ENCODE peak calls at places on chromosomes 6 and 20, in eight cellular contexts. C is breast epithelium, R is AG09309, P is spleen, F is cardiac muscle cell, Y is fibroblast of pulmonary artery, V is kidney, W is retinal pigment epithelial cell. S is an unnamed sample.

GRCh38 chr20:22789661-22790060 is 205.3 kb upstream of the FOXA2 start:
- DNase-seq in F (no peak), V (no peak), W (no peak), C (no peak), Y (no peak), P (no peak), R (no peak), S (peak)

GRCh38 chr20:22890605-22891300 is 144.4 kb upstream of the SSTR4 start:
- DNase-seq in V (no peak), R (no peak), W (no peak), Y (no peak), F (no peak), C (no peak), P (no peak), S (no peak)

GRCh38 chr20:51570755-51571469 is 28.4 kb upstream of the NFATC2 start:
- DNase-seq in P (no peak), F (peak), V (no peak), W (no peak), C (no peak), R (no peak), Y (no peak), S (no peak)

GRCh38 chr20:13187899-13188298 is 33.2 kb upstream of the ISM1 start:
- DNase-seq in W (no peak), C (no peak), Y (no peak), R (no peak), V (no peak), F (no peak), P (no peak), S (no peak)

GRCh38 chr20:4366076-4366475 is 350.7 kb upstream of the RNF24 start:
- DNase-seq in V (no peak), R (no peak), W (peak), F (no peak), P (no peak), C (no peak), Y (no peak), S (no peak)

GRCh38 chr6:137692806-137693205 is 174.3 kb upstream of the TNFAIP3 start:
- DNase-seq in Y (peak), F (no peak), V (no peak), P (no peak), R (no peak), W (peak), C (no peak), S (peak)

GRCh38 chr6:19268117-19268516 is 569.1 kb upstream of the ID4 start:
- DNase-seq in F (no peak), C (no peak), P (no peak), W (peak), Y (no peak), V (no peak), R (no peak), S (no peak)

GRCh38 chr6:13302751-13303667 is 25.3 kb downstream of the TBC1D7 start:
- DNase-seq in Y (peak), C (peak), W (peak), F (no peak), V (no peak), R (peak), P (peak), S (peak)

GRCh38 chr20:3811421-3812258 is 8.7 kb upstream of the AP5S1 start:
- DNase-seq in R (peak), Y (peak), W (peak), V (peak), P (peak), C (peak), F (peak), S (peak)

GRCh38 chr6:110633731-110634130 is 157.3 kb upstream of the SLC22A16 start:
- DNase-seq in R (no peak), C (no peak), V (no peak), F (no peak), P (no peak), W (no peak), Y (no peak), S (no peak)

GRCh38 chr6:125974214-125974866 is 12.0 kb upstream of the TRMT11 start:
- DNase-seq in Y (peak), F (peak), W (no peak), C (no peak), P (no peak), V (no peak), R (no peak), S (peak)

GRCh38 chr6:125939026-125939425 is 17.5 kb upstream of the HINT3 start:
- DNase-seq in V (no peak), R (no peak), W (no peak), Y (no peak), P (no peak), C (no peak), F (no peak), S (no peak)

GRCh38 chr6:44192428-44193041 is 24.2 kb upstream of the MYMX start:
- DNase-seq in V (peak), P (no peak), Y (no peak), W (no peak), C (no peak), F (peak), R (no peak), S (no peak)

GRCh38 chr6:134373966-134374365 is 56.1 kb upstream of the SGK1 start:
- DNase-seq in P (no peak), W (no peak), R (no peak), C (no peak), F (no peak), Y (no peak), V (no peak), S (no peak)

GRCh38 chr6:6900566-6901204 is 207.1 kb upstream of the RREB1 start:
- DNase-seq in R (no peak), V (no peak), C (no peak), Y (no peak), P (no peak), W (no peak), F (no peak), S (no peak)

GRCh38 chr6:45543298-45544235 is 165.8 kb upstream of the SUPT3H start:
- DNase-seq in P (no peak), Y (peak), W (no peak), F (no peak), R (no peak), C (no peak), V (no peak), S (peak)

GRCh38 chr6:10262505-10262904 is 152.4 kb downstream of the TFAP2A start:
- DNase-seq in Y (no peak), V (no peak), R (no peak), W (no peak), C (no peak), F (no peak), P (no peak), S (no peak)

GRCh38 chr6:97586344-97586743 is 303.3 kb upstream of the MMS22L start:
- DNase-seq in F (peak), V (no peak), P (no peak), Y (peak), R (no peak), C (no peak), W (no peak), S (no peak)

GRCh38 chr6:44446626-44447297 is 59.3 kb downstream of the CDC5L start:
- DNase-seq in V (no peak), W (no peak), P (no peak), F (no peak), Y (peak), R (peak), C (no peak), S (peak)

GRCh38 chr6:28977351-28978136 is 27.6 kb downstream of the ZNF311 start:
- DNase-seq in V (no peak), W (no peak), C (no peak), R (peak), F (no peak), P (peak), Y (peak), S (peak)

GRCh38 chr6:124022641-124023040 is 219.0 kb downstream of the NKAIN2 start:
- DNase-seq in Y (no peak), C (no peak), R (no peak), P (no peak), V (no peak), F (no peak), W (no peak), S (no peak)

GRCh38 chr6:149895702-149896310 is 2.1 kb downstream of the RAET1E start:
- DNase-seq in W (no peak), P (peak), R (no peak), V (peak), Y (peak), F (no peak), C (no peak), S (peak)

GRCh38 chr6:41288025-41288777 is 1.7 kb upstream of the TREM1 start:
- DNase-seq in F (peak), W (peak), C (no peak), R (no peak), Y (peak), V (no peak), P (no peak), S (no peak)

GRCh38 chr6:9397981-9398559 is 962.7 kb upstream of the SLC35B3 start:
- DNase-seq in Y (no peak), W (no peak), P (no peak), V (no peak), R (no peak), C (no peak), F (peak), S (no peak)

GRCh38 chr20:25512709-25513108 is 72.6 kb downstream of the NINL start:
- DNase-seq in P (no peak), W (no peak), C (no peak), V (no peak), Y (no peak), F (no peak), R (no peak), S (no peak)

GRCh38 chr6:122028933-122029332 is 370.5 kb upstream of the HSF2 start:
- DNase-seq in W (no peak), P (no peak), R (no peak), F (no peak), V (no peak), C (no peak), Y (no peak), S (no peak)

GRCh38 chr20:21516861-21517565 is 3.1 kb upstream of the NKX2-2 start:
- DNase-seq in V (no peak), P (no peak), C (no peak), R (no peak), Y (no peak), F (no peak), W (no peak), S (no peak)

GRCh38 chr6:2765896-2766766 is 938 bp downstream of the WRNIP1 start:
- DNase-seq in V (peak), W (no peak), R (no peak), Y (peak), F (peak), C (peak), P (peak), S (peak)

GRCh38 chr6:92767101-92767500 is 652.3 kb downstream of the EPHA7 start:
- DNase-seq in Y (no peak), P (no peak), R (no peak), W (no peak), V (no peak), F (no peak), C (no peak), S (no peak)

GRCh38 chr6:91366781-91367180 is 779.9 kb upstream of the MAP3K7 start:
- DNase-seq in R (no peak), C (no peak), F (no peak), P (no peak), Y (no peak), W (no peak), V (no peak), S (peak)

GRCh38 chr6:136526196-136526930 is 23.9 kb downstream of the MAP7 start:
- DNase-seq in F (peak), C (peak), V (peak), Y (peak), W (peak), P (peak), R (peak), S (peak)
- H3K4me3 ChIP-seq in F (no peak), C (peak), V (no peak), Y (no peak), W (peak), P (no peak), R (no peak), S (no peak)

DNA sequence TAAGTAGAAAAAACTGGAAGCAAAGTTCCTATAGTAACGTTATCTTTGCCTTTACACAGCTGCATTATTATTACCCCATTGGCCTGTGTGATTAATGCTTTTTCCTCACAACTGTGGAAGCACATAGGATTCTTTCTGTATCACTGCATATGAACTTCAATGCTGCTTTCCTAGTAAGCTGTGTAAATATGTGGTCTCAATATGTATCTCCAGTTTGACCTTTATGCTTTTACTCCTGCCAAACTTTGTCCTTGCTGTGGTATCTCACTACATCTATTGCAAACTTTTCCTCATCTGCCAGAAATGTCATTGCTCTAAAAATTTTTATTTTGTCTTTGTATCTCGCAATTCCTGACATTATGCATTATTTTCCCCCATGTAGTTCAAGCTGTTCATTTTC is 168.6 kb downstream of the ZFAND3 start:
- DNase-seq in W (no peak), C (no peak), V (no peak), P (no peak), R (no peak), Y (peak), F (no peak), S (peak)
- H3K4me3 ChIP-seq in W (no peak), C (no peak), V (no peak), P (no peak), R (no peak), Y (no peak), F (no peak), S (no peak)

GRCh38 chr6:55578537-55579363 is at the start of gene HMGCLL1:
- DNase-seq in W (peak), Y (no peak), C (peak), P (no peak), V (peak), F (peak), R (no peak), S (no peak)
- H3K4me3 ChIP-seq in W (peak), Y (no peak), C (peak), P (no peak), V (peak), F (peak), R (no peak), S (peak)

DNA sequence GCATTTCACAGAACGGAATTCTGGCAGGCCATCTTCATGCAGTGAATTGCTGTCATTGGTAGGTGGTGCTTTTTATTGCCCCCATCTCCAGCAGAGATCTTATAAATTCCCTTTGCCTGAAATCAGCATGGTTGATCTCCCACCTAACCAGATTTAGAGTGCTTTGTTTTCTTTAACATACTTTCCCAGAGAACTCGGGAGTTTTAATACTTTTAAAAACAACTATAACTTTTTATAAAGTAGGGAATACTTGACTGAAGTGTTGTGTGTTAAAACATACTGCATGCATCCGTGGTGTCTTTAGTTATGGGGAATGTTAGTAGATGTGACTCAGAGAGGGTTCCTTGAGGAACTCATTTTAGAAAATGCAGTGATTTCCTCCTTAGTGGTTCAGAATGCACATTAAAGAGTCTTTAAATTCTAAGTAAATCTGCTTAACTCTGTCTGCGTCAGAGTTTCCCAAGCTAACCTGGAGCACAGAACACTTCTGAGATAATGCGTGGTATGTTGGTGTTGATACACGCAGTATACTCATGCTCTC is 54.9 kb downstream of the AKAP12 start:
- DNase-seq in C (no peak), V (no peak), W (peak), F (no peak), R (peak), Y (no peak), P (no peak), S (peak)
- H3K4me3 ChIP-seq in C (no peak), V (no peak), W (no peak), F (no peak), R (no peak), Y (no peak), P (no peak), S (no peak)

GRCh38 chr6:105204331-105204730 is 24.5 kb upstream of the POPDC3 start:
- DNase-seq in Y (peak), F (no peak), P (no peak), V (no peak), W (no peak), R (no peak), C (no peak), S (no peak)

GRCh38 chr6:105196076-105196475 is 16.3 kb upstream of the POPDC3 start:
- DNase-seq in R (no peak), W (no peak), Y (peak), V (no peak), C (no peak), F (no peak), P (no peak), S (no peak)

GRCh38 chr6:105202486-105202885 is 22.7 kb upstream of the POPDC3 start:
- DNase-seq in W (no peak), V (no peak), P (no peak), C (no peak), R (no peak), F (no peak), Y (no peak), S (no peak)

GRCh38 chr6:105199711-105200110 is 19.9 kb upstream of the POPDC3 start:
- DNase-seq in P (no peak), F (peak), R (no peak), C (no peak), V (no peak), Y (no peak), W (no peak), S (no peak)

DNA sequence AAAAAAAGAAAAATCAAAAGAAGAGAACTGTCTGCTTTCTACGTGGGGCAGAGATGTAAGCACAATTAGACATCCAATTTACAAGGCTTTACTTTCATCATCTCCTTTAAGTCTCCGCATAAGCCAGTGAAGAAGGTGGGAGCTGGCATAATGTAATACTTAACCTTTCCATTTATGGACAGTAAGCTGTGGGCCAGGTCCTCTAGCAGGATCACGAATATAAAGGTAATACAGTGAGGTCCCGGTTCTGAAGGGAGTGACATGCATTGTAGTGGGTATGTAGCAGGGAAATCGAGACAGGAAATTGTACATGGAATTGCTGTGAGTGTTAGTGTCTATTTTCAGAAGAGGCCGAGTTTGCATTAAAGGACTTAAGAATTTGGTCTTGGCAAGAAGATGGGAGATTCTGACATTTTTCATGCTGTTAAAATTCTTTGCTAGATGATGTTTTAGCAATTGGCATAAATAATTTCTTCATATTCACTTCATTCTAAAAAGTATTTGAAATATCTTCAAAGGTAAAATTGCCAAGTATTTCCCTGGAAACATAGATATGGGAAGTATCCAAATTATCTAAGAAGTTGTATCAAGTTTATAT is 20.4 kb upstream of the POPDC3 start:
- DNase-seq in F (no peak), Y (no peak), C (no peak), P (no peak), V (no peak), W (no peak), R (no peak), S (no peak)
- H3K4me3 ChIP-seq in F (no peak), Y (no peak), C (no peak), P (no peak), V (no peak), W (no peak), R (no peak), S (no peak)

DNA sequence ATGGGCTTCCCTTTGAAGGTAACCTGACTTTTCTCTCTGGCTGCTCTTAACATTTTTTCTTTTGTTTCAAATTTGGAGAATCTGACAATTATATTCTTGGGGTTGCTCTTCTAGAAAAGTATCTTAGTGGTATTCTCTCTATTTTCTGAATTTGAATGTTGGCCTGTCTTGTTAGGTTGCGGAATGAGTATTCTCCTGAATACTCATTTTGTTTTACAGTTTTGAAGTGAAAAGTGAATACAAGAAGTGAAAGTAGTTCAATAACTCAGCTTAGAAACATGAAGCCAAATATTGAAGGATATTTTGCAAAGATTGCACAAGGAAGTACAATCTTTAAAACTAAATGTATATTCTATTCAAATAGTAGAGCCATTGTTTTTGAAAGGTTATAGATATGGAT is 120.2 kb upstream of the MAP3K4 start:
- DNase-seq in C (no peak), P (no peak), R (no peak), V (no peak), W (no peak), Y (no peak), F (no peak), S (no peak)
- H3K4me3 ChIP-seq in C (no peak), P (no peak), R (no peak), V (no peak), W (no peak), Y (no peak), F (no peak), S (no peak)

GRCh38 chr20:43943725-43944124 is 29.1 kb downstream of the TOX2 start:
- DNase-seq in P (no peak), W (no peak), C (no peak), F (no peak), R (no peak), Y (no peak), V (no peak), S (no peak)
- H3K4me3 ChIP-seq in P (no peak), W (no peak), C (no peak), F (no peak), R (no peak), Y (no peak), V (no peak), S (no peak)

S was measured in fibroblast of villous mesenchyme.